ENCODE peak calls at places on chromosomes 11 and 22, in five cellular contexts. K, F, R, X and Y are unnamed samples.

GRCh38 chr11:65132238-65132987 is 1.9 kb downstream of the SYVN1 start:
- DNase-seq in X (no peak), R (no peak), F (no peak), K (no peak), Y (no peak)

GRCh38 chr22:28629420-28630184 is 50.0 kb downstream of the TTC28 start:
- DNase-seq in F (no peak), R (peak), K (peak), X (no peak), Y (peak)

GRCh38 chr11:102933627-102934026 is 21.9 kb downstream of the MMP13 start:
- DNase-seq in F (no peak), K (no peak), X (peak), R (no peak), Y (no peak)

GRCh38 chr11:64810271-64810890 is at the start of gene MEN1:
- DNase-seq in X (peak), R (peak), K (peak), F (peak), Y (peak)

GRCh38 chr11:77776455-77776854 is 44.1 kb downstream of the RSF1 start:
- DNase-seq in K (peak), R (no peak), X (no peak), F (no peak), Y (peak)

GRCh38 chr11:8023831-8024555 is 36.9 kb downstream of the EIF3F start:
- DNase-seq in K (peak), X (no peak), F (no peak), R (no peak), Y (no peak)

GRCh38 chr11:69471329-69472052 is 10.0 kb upstream of the LINC01488 start:
- DNase-seq in F (no peak), X (no peak), K (peak), R (no peak), Y (no peak)

GRCh38 chr11:68911731-68912130 is 8.0 kb downstream of the IGHMBP2 start:
- DNase-seq in X (no peak), F (no peak), K (no peak), R (no peak), Y (no peak)

GRCh38 chr11:8533332-8533731 is 60.7 kb downstream of the STK33 start:
- DNase-seq in R (no peak), X (peak), K (no peak), F (no peak), Y (no peak)

GRCh38 chr11:121615506-121615905 is 162.7 kb upstream of the SORL1-AS1 start:
- DNase-seq in K (peak), R (no peak), F (no peak), X (no peak), Y (no peak)

GRCh38 chr22:27636716-27637503 is 164.6 kb downstream of the MN1 start:
- DNase-seq in K (no peak), R (no peak), F (no peak), X (no peak), Y (no peak)

GRCh38 chr11:101583180-101584128 is at the start of gene TRPC6:
- DNase-seq in X (no peak), K (peak), F (peak), R (no peak), Y (peak)

GRCh38 chr22:22362311-22362710 is 117.7 kb downstream of the VPREB1 start:
- DNase-seq in X (no peak), F (no peak), R (no peak), K (no peak), Y (no peak)

GRCh38 chr11:46383974-46384701 is 2.7 kb downstream of the MDK start:
- DNase-seq in R (peak), X (no peak), F (no peak), K (no peak), Y (peak)

GRCh38 chr11:113389288-113389687 is 1.7 kb downstream of the ANKK1 start:
- DNase-seq in X (no peak), K (no peak), F (no peak), R (no peak), Y (no peak)

GRCh38 chr11:68457898-68458249 is 2.7 kb upstream of the PPP6R3 start:
- DNase-seq in K (no peak), F (no peak), X (no peak), R (no peak), Y (no peak)

GRCh38 chr11:12205330-12205729 is 94.9 kb downstream of the MICAL2 start:
- DNase-seq in F (no peak), K (peak), X (no peak), R (no peak), Y (no peak)

GRCh38 chr11:77407613-77408012 is 66.3 kb downstream of the PAK1 start:
- DNase-seq in R (no peak), X (no peak), K (peak), F (peak), Y (peak)

GRCh38 chr22:46336119-46337078 is 885 bp downstream of the TRMU start:
- DNase-seq in K (peak), X (no peak), R (peak), F (peak), Y (no peak)

GRCh38 chr22:43094085-43094484 is 4.9 kb upstream of the TTLL1 start:
- DNase-seq in X (no peak), F (no peak), R (no peak), K (peak), Y (peak)

GRCh38 chr11:112620621-112621394 is 340.4 kb upstream of the NCAM1 start:
- DNase-seq in X (peak), R (no peak), F (no peak), K (no peak), Y (no peak)

GRCh38 chr11:13009921-13010736 is 1.0 kb downstream of the RASSF10 start:
- DNase-seq in F (peak), X (no peak), K (peak), R (no peak), Y (peak)

GRCh38 chr11:34824425-34824824 is 91.8 kb downstream of the APIP start:
- DNase-seq in K (no peak), R (no peak), X (no peak), F (no peak), Y (no peak)

GRCh38 chr22:28710112-28710888 is 30.7 kb upstream of the TTC28 start:
- DNase-seq in F (peak), X (no peak), K (peak), R (no peak), Y (no peak)

GRCh38 chr11:121536116-121536515 is 83.3 kb upstream of the SORL1-AS1 start:
- DNase-seq in K (no peak), F (no peak), X (no peak), R (no peak), Y (no peak)

GRCh38 chr11:75872887-75873416 is 57.9 kb downstream of the UVRAG start:
- DNase-seq in X (no peak), F (no peak), K (no peak), R (no peak), Y (no peak)

GRCh38 chr11:66417000-66417399 is 3.8 kb upstream of the NPAS4 start:
- DNase-seq in X (no peak), F (no peak), K (no peak), R (no peak), Y (no peak)

GRCh38 chr11:117832511-117832910 is 8.0 kb upstream of the FXYD2 start:
- DNase-seq in K (no peak), X (no peak), R (no peak), F (no peak), Y (no peak)

GRCh38 chr11:117830674-117831351 is 6.3 kb upstream of the FXYD2 start:
- DNase-seq in K (no peak), R (no peak), X (no peak), F (no peak), Y (no peak)

GRCh38 chr11:117830072-117830471 is 5.5 kb upstream of the FXYD2 start:
- DNase-seq in X (no peak), F (no peak), R (no peak), K (no peak), Y (no peak)

GRCh38 chr11:117833401-117833891 is 8.9 kb upstream of the FXYD2 start:
- DNase-seq in X (no peak), R (no peak), K (no peak), F (peak), Y (no peak)

DNA sequence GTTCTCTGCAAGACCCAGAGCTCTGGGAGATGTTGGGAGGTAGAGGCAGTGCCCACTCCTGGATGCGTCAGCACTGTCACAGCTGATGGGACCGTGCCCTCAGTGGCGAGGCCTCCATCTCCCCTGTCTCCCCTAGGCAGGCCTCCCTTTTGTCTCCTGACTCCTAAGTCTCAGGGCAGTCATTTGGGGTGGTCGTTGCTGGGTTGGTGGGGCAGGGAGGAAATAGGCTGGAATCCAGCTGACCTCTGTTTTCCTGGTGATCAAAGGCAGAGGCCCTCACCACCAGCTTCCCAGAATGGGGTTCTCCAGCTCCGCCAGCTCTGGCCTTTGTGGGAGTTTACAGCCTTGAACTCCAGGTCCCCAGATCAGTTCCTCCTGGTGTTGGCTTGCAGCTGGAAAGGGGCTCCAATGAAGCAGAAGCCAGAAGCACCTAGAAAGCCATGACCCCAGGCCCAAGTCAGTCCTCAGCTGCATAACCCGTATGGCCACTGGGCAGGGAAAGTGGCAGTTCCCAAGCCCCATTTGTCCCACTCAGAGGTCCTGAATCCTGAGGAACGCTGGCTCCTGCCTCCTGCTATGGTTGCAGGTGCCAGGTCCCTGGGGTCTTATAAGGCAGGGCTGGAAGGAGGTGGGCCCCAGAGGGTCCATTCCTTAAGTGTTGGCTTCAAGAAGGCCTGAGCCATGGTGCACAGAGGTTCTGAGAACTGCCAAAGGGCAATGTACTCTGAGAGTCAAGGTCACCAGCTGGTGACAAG is 7.3 kb upstream of the FXYD2 start:
- DNase-seq in F (no peak), K (no peak), X (no peak), R (no peak), Y (no peak)
- TF ChIP-seq RCOR1 in F (no peak), K (no peak), X (no peak), R (no peak), Y (no peak)

GRCh38 chr11:6629892-6630631 is 10.8 kb upstream of the TPP1 start:
- DNase-seq in F (no peak), X (no peak), K (no peak), R (no peak), Y (no peak)
- TF ChIP-seq RFX5 in F (no peak), X (no peak), K (no peak), R (no peak), Y (no peak)

GRCh38 chr11:126339866-126340434 is 15.5 kb upstream of the ST3GAL4 start:
- DNase-seq in X (no peak), K (peak), R (no peak), F (no peak), Y (peak)
- TF ChIP-seq RCOR1 in X (no peak), K (no peak), R (no peak), F (no peak), Y (no peak)

GRCh38 chr22:47607486-47607885 is 845.0 kb downstream of the TBC1D22A start:
- DNase-seq in F (no peak), R (no peak), K (no peak), X (no peak), Y (no peak)

GRCh38 chr22:47605886-47606285 is 843.4 kb downstream of the TBC1D22A start:
- DNase-seq in R (no peak), X (no peak), K (no peak), F (no peak), Y (no peak)

GRCh38 chr22:47604563-47604962 is 842.1 kb downstream of the TBC1D22A start:
- DNase-seq in R (no peak), F (no peak), K (no peak), X (no peak), Y (no peak)

GRCh38 chr22:47606426-47606825 is 844.0 kb downstream of the TBC1D22A start:
- DNase-seq in F (no peak), K (no peak), R (no peak), X (no peak), Y (no peak)

GRCh38 chr22:47605441-47605840 is 843.0 kb downstream of the TBC1D22A start:
- DNase-seq in R (no peak), K (no peak), X (no peak), F (peak), Y (no peak)
- TF ChIP-seq RFX5 in R (no peak), K (no peak), X (no peak), F (no peak), Y (no peak)

GRCh38 chr11:1422481-1422880 is 32.7 kb downstream of the BRSK2 start:
- DNase-seq in X (no peak), K (no peak), F (no peak), R (no peak), Y (no peak)
- TF ChIP-seq RCOR1 in X (no peak), K (no peak), F (no peak), R (no peak), Y (no peak)

GRCh38 chr11:62984451-62984991 is at the start of gene SLC22A6:
- DNase-seq in X (no peak), R (no peak), K (no peak), F (no peak), Y (no peak)
- TF ChIP-seq RFX5 in X (no peak), R (no peak), K (no peak), F (no peak), Y (no peak)

GRCh38 chr11:74650498-74650897 is 58.1 kb downstream of the POLD3 start:
- DNase-seq in F (no peak), X (no peak), K (peak), R (no peak), Y (no peak)
- TF ChIP-seq RCOR1 in F (no peak), X (no peak), K (peak), R (no peak), Y (no peak)

DNA sequence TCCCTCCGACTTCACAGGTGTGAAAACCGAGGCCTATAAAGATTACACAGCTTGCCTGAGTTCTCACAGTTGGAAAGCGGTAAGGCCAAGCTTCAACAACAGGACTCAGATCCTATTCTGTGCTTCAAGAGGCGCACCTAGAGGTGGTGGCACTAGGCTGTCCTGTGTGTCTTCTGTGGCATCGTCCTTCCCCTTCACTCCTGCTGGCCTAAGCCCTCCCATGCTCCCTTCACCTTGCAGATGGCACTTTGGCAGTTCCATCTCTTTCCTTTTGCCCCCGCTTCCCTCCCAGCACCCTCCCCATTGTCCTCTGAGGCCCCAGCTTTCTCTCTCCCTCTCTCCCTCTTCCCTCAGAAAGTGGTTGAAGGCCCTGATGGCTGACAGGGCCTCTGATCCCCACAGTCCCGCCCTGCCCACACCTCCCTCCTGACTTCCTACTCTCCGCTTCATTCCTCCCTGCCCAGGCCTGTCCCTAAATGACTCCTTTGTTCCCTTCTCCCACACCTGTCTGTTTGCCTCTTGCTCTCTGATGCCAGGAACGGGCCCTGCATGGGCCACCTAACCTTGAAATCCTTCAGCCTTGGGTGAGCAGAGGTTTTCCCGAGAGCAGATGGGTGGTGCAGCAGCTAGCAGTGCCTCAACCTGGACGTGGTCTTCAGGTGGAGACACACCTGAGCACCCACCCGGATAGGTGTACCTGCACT is 5.8 kb downstream of the TRIM29 start:
- DNase-seq in K (no peak), R (no peak), F (no peak), X (no peak), Y (no peak)
- TF ChIP-seq RFX5 in K (no peak), R (no peak), F (no peak), X (no peak), Y (no peak)

GRCh38 chr11:3022300-3022967 is 30.3 kb upstream of the NAP1L4 start:
- DNase-seq in X (peak), K (peak), R (no peak), F (no peak), Y (no peak)
- TF ChIP-seq RCOR1 in X (no peak), K (no peak), R (no peak), F (no peak), Y (no peak)

DNA sequence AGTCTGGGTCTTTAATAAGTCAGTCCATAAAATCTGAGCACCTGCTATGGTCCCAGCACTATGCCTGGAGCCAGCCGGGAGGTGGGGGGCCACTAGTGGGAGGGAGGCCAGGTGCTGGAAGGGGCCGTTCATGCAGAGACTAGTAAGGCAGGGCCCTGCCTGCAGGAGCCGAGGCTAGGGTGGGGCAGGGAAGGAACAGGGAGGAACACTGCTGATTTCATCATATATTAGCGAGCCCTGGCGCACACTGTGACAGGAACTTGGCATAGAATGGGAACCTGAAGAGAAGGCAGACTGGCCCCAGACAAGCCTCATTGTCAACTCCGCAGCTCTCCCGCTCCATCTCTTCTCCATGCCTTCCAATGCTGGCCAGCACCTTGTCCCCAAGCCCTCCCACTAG is 7.1 kb downstream of the VSIG10L2 start:
- DNase-seq in X (no peak), F (peak), K (no peak), R (no peak), Y (no peak)
- TF ChIP-seq RFX5 in X (no peak), F (no peak), K (no peak), R (no peak), Y (no peak)